ENCODE peak calls at places on chromosome 12, in five cellular contexts. V is mucosa of descending colon, N is lung, R is left ventricle myocardium inferior, L is astrocyte. Q is an unnamed sample.

GRCh38 chr12:43891856-43892574 is 56.1 kb downstream of the TMEM117 start:
- DNase-seq in L (no peak), V (no peak), N (no peak), R (no peak), Q (no peak)

GRCh38 chr12:25187781-25188180 is 7.2 kb downstream of the DNAI7 start:
- DNase-seq in L (peak; percentile 96), N (no peak), V (no peak), R (no peak), Q (no peak)

GRCh38 chr12:537772-538171 is 78.0 kb downstream of the B4GALNT3 start:
- DNase-seq in N (no peak), R (no peak), L (no peak), V (peak; percentile 93), Q (peak; percentile 70)

GRCh38 chr12:175250-175649 is 38.7 kb downstream of the SLC6A12 start:
- DNase-seq in N (no peak), R (peak; percentile 61), V (no peak), L (no peak), Q (no peak)

GRCh38 chr12:13505636-13506035 is 309.1 kb downstream of the EMP1 start:
- DNase-seq in V (no peak), L (no peak), N (no peak), R (no peak), Q (no peak)

GRCh38 chr12:27034607-27035293 is 12.4 kb downstream of the MED21 start:
- DNase-seq in L (no peak), R (no peak), N (no peak), V (no peak), Q (no peak)

GRCh38 chr12:81412940-81413339 is 335.1 kb downstream of the ACSS3 start:
- DNase-seq in N (no peak), R (no peak), V (no peak), L (no peak), Q (no peak)

GRCh38 chr12:130619378-130619970 is 96.6 kb downstream of the RIMBP2 start:
- DNase-seq in V (no peak), R (no peak), N (no peak), L (no peak), Q (no peak)

GRCh38 chr12:63764481-63764880 is 15.2 kb upstream of the RXYLT1 start:
- DNase-seq in V (no peak), N (no peak), L (no peak), R (no peak), Q (no peak)

GRCh38 chr12:121575051-121575450 is 5.8 kb downstream of the KDM2B start:
- DNase-seq in L (no peak), V (no peak), R (no peak), N (no peak), Q (no peak)

GRCh38 chr12:25875661-25876060 is 82.8 kb upstream of the RASSF8 start:
- DNase-seq in V (no peak), N (no peak), L (no peak), R (no peak), Q (no peak)

GRCh38 chr12:123532808-123533649 is 490 bp downstream of the RILPL1 start:
- DNase-seq in V (peak; percentile 19), R (peak; percentile 42), N (peak; percentile 37), L (peak; percentile 36), Q (peak; percentile 28)

GRCh38 chr12:96241484-96242256 is 47.5 kb downstream of the ELK3 start:
- DNase-seq in L (peak; percentile 79), N (no peak), V (peak; percentile 53), R (no peak), Q (no peak)

GRCh38 chr12:12387521-12387920 is 30.6 kb downstream of the BORCS5 start:
- DNase-seq in V (no peak), R (no peak), L (peak; percentile 68), N (no peak), Q (no peak)

GRCh38 chr12:92519284-92519683 is 183.5 kb upstream of the PLEKHG7 start:
- DNase-seq in V (no peak), N (no peak), L (no peak), R (no peak), Q (no peak)

GRCh38 chr12:60337865-60338549 is 742.2 kb downstream of the SLC16A7 start:
- DNase-seq in R (no peak), L (no peak), V (no peak), N (no peak), Q (no peak)

GRCh38 chr12:77559400-77560074 is 271.2 kb upstream of the NAV3 start:
- DNase-seq in N (no peak), R (no peak), L (no peak), V (no peak), Q (no peak)

GRCh38 chr12:94994312-94994711 is 9.2 kb downstream of the NDUFA12 start:
- DNase-seq in R (no peak), L (peak; percentile 79), V (no peak), N (no peak), Q (no peak)

GRCh38 chr12:112208511-112208910 is 83.2 kb downstream of the TRAFD1 start:
- DNase-seq in R (no peak), V (no peak), N (no peak), L (no peak), Q (no peak)

GRCh38 chr12:43072431-43072830 is 479.6 kb downstream of the ADAMTS20 start:
- DNase-seq in R (no peak), V (no peak), L (no peak), N (no peak), Q (no peak)

GRCh38 chr12:109844091-109844490 is 10.9 kb upstream of the TRPV4 start:
- DNase-seq in L (no peak), V (no peak), N (no peak), R (no peak), Q (no peak)

GRCh38 chr12:90974286-90974685 is 19.3 kb upstream of the CCER1 start:
- DNase-seq in N (no peak), V (no peak), R (no peak), L (peak; percentile 63), Q (no peak)

GRCh38 chr12:40227447-40227846 is 2.6 kb downstream of the LRRK2 start:
- DNase-seq in V (no peak), N (no peak), L (no peak), R (no peak), Q (no peak)

GRCh38 chr12:40228727-40229126 is 3.9 kb downstream of the LRRK2 start:
- DNase-seq in L (no peak), N (no peak), R (no peak), V (no peak), Q (no peak)

GRCh38 chr12:40226652-40227051 is 1.9 kb downstream of the LRRK2 start:
- DNase-seq in R (no peak), N (peak; percentile 64), L (peak; percentile 86), V (peak; percentile 30), Q (no peak)

GRCh38 chr12:40232602-40233001 is 7.8 kb downstream of the LRRK2 start:
- DNase-seq in N (no peak), L (no peak), R (no peak), V (no peak), Q (no peak)

DNA sequence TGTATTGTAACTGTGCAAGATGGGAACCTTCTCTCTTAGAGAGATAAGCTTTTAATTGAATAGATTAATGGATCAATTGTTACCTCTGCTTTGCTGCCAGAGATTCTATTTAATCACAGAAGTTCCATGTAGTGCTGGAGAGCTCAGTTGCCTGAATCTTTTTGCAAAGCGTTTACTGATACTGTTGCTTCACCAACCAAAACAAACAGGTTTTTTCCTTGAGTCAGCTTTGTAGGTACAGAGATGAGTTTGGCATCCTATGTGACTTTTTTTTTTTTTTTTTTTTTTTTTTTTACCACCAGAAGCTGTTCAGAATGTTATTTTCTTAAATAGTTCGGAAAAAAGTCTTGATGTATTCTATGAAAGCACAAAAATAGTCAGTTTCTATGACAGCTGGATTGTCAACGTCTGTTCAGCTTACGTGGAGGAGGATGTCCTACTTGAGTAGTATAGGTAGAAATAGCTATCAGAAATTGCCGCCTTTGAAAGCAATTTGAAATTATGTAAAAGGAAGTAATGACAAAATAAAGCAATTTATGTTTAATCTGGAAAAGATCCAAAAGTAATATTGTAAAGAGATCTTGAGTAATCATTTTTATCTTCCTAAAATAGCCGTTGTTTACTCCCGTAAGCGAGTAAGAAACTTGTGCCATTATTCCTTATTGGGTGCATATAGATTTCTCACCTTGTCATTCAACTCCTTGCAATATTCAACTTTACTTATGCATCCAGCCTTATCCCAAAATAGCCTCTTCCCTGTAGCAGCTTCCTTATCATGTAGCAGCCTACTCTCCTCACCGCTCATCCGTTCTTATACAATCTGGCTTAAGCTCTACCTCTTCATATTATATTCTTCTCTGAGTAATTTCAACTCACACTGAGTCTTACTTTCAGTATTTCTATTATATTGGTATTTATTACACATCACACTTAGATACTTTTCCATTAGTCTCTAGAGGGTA is 5.2 kb downstream of the LRRK2 start:
- DNase-seq in R (no peak), N (no peak), V (no peak), L (no peak), Q (no peak)
- H3K4me1 ChIP-seq in R (peaks cover 43% of the 10 kb centered on the region), N (no peaks in the 10 kb centered on the region), V (no peaks in the 10 kb centered on the region), L (no peaks in the 10 kb centered on the region), Q (no peaks in the 10 kb centered on the region)

GRCh38 chr12:48681416-48681737 is 661 bp downstream of the KANSL2 start:
- DNase-seq in N (no peak), V (no peak), L (no peak), R (no peak), Q (no peak)

GRCh38 chr12:48680861-48681260 is 1.2 kb downstream of the KANSL2 start:
- DNase-seq in N (no peak), V (no peak), L (no peak), R (no peak), Q (no peak)

GRCh38 chr12:48678561-48679185 is 3.4 kb downstream of the KANSL2 start:
- DNase-seq in N (no peak), R (no peak), L (no peak), V (no peak), Q (no peak)

GRCh38 chr12:48681738-48682532 is at the start of gene KANSL2:
- DNase-seq in V (peak; percentile 98), L (peak; percentile 98), N (peak; percentile 99), R (peak; percentile 98), Q (peak; percentile 99)

GRCh38 chr12:48677782-48678181 is 4.3 kb downstream of the KANSL2 start:
- DNase-seq in N (no peak), R (no peak), V (no peak), L (no peak), Q (no peak)
- H3K4me3 ChIP-seq in N (no peak overlapping the region), R (no peak overlapping the region), V (no peak overlapping the region), L (no peak overlapping the region), Q (no peak overlapping the region)

DNA sequence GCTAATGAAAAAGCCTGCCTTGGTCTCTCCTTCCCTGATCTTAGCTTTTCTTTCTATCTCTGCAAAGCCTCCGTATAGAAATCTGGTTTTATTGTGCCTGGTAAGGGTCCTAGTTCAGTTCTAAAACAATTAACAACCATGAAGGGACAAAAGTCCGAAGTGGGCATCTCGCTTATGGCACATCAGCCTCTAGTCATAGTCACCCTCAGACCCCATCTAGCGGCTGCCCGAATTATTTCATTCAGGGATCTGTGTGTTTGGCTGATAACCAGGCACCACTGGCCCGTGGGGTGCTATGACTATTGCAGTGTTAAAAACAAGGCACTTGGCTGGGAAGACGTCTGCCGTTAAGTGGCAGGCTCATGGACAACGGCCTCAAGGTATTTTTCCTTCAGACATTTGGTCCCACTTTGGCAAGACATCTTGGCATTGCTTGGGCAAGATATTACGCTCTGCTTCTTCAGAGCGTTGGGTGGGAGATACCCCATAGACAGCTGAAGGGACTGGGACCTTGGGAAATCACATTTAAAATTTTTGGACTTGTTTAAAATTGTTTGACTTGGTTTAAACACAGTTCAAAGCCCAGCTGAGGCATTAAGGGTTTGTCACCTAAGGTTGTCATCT is 87.1 kb downstream of the SINHCAF start:
- DNase-seq in R (peak; percentile 64), V (peak; percentile 86), L (peak; percentile 45), N (peak; percentile 63), Q (peak; percentile 75)
- H3K4me1 ChIP-seq in R (peaks cover 7% of the 10 kb centered on the region), V (no peaks in the 10 kb centered on the region), L (no peaks in the 10 kb centered on the region), N (no peaks in the 10 kb centered on the region), Q (peaks cover 13% of the 10 kb centered on the region)

GRCh38 chr12:67091204-67091603 is 178.0 kb upstream of the CAND1 start:
- DNase-seq in L (no peak), N (no peak), R (no peak), V (no peak), Q (no peak)
- H3K4me3 ChIP-seq in L (no peak overlapping the region), N (no peak overlapping the region), R (no peak overlapping the region), V (no peak overlapping the region), Q (no peak overlapping the region)